ENCODE peak calls at places on chromosomes 11 and 22, in five cellular contexts. One of them, this sample, is unnamed.

GRCh38 chr11:31645747-31646146 is 136.2 kb downstream of the ELP4 start:
- DNase-seq in aorta: no peak
- DNase-seq in T-cell: no peak
- DNase-seq in activated T-helper 1 cell treated with anti-CD3 and anti-CD28 coated beads, Interleukin-2, amount 50 U/mL, for 16 hours: no peak
- DNase-seq in foreskin fibroblast: peak
- DNase-seq in this sample: no peak

GRCh38 chr11:134098566-134099184 is 29.8 kb downstream of the JAM3 start:
- DNase-seq in aorta: no peak
- DNase-seq in T-cell: no peak
- DNase-seq in activated T-helper 1 cell treated with anti-CD3 and anti-CD28 coated beads, Interleukin-2, amount 50 U/mL, for 16 hours: no peak
- DNase-seq in foreskin fibroblast: no peak
- DNase-seq in this sample: no peak

GRCh38 chr11:8086001-8086479 is 5.0 kb downstream of the TUB start:
- DNase-seq in aorta: no peak
- DNase-seq in T-cell: no peak
- DNase-seq in activated T-helper 1 cell treated with anti-CD3 and anti-CD28 coated beads, Interleukin-2, amount 50 U/mL, for 16 hours: no peak
- DNase-seq in foreskin fibroblast: no peak
- DNase-seq in this sample: no peak

GRCh38 chr22:26367402-26368245 is 61.4 kb upstream of the ASPHD2 start:
- DNase-seq in aorta: peak
- DNase-seq in T-cell: peak
- DNase-seq in activated T-helper 1 cell treated with anti-CD3 and anti-CD28 coated beads, Interleukin-2, amount 50 U/mL, for 16 hours: peak
- DNase-seq in foreskin fibroblast: peak
- DNase-seq in this sample: no peak

GRCh38 chr22:17120281-17120680 is 879 bp downstream of the TMEM121B start:
- DNase-seq in aorta: peak
- DNase-seq in T-cell: peak
- DNase-seq in activated T-helper 1 cell treated with anti-CD3 and anti-CD28 coated beads, Interleukin-2, amount 50 U/mL, for 16 hours: peak
- DNase-seq in foreskin fibroblast: peak
- DNase-seq in this sample: peak

GRCh38 chr11:6674856-6675255 is 8.3 kb downstream of the MRPL17 start:
- DNase-seq in aorta: no peak
- DNase-seq in T-cell: no peak
- DNase-seq in activated T-helper 1 cell treated with anti-CD3 and anti-CD28 coated beads, Interleukin-2, amount 50 U/mL, for 16 hours: no peak
- DNase-seq in foreskin fibroblast: no peak
- DNase-seq in this sample: no peak

GRCh38 chr11:125381499-125381898 is 114.6 kb downstream of the FEZ1 start:
- DNase-seq in aorta: no peak
- DNase-seq in T-cell: no peak
- DNase-seq in activated T-helper 1 cell treated with anti-CD3 and anti-CD28 coated beads, Interleukin-2, amount 50 U/mL, for 16 hours: no peak
- DNase-seq in foreskin fibroblast: no peak
- DNase-seq in this sample: peak

GRCh38 chr11:64355078-64355940 is 3.7 kb upstream of the RPS6KA4 start:
- DNase-seq in aorta: peak
- DNase-seq in T-cell: no peak
- DNase-seq in activated T-helper 1 cell treated with anti-CD3 and anti-CD28 coated beads, Interleukin-2, amount 50 U/mL, for 16 hours: no peak
- DNase-seq in foreskin fibroblast: peak
- DNase-seq in this sample: peak

GRCh38 chr11:77171885-77172665 is 44.0 kb downstream of the MYO7A start:
- DNase-seq in aorta: no peak
- DNase-seq in T-cell: no peak
- DNase-seq in activated T-helper 1 cell treated with anti-CD3 and anti-CD28 coated beads, Interleukin-2, amount 50 U/mL, for 16 hours: no peak
- DNase-seq in foreskin fibroblast: no peak
- DNase-seq in this sample: no peak

GRCh38 chr11:114075343-114075610 is 15.8 kb downstream of the ZBTB16 start:
- DNase-seq in aorta: no peak
- DNase-seq in T-cell: no peak
- DNase-seq in activated T-helper 1 cell treated with anti-CD3 and anti-CD28 coated beads, Interleukin-2, amount 50 U/mL, for 16 hours: no peak
- DNase-seq in foreskin fibroblast: no peak
- DNase-seq in this sample: peak

GRCh38 chr11:57596266-57596885 is 1.1 kb upstream of the SERPING1 start:
- DNase-seq in aorta: no peak
- DNase-seq in T-cell: no peak
- DNase-seq in activated T-helper 1 cell treated with anti-CD3 and anti-CD28 coated beads, Interleukin-2, amount 50 U/mL, for 16 hours: no peak
- DNase-seq in foreskin fibroblast: no peak
- DNase-seq in this sample: no peak

GRCh38 chr22:42800731-42801536 is 56.1 kb downstream of the ARFGAP3 start:
- DNase-seq in aorta: no peak
- DNase-seq in T-cell: no peak
- DNase-seq in activated T-helper 1 cell treated with anti-CD3 and anti-CD28 coated beads, Interleukin-2, amount 50 U/mL, for 16 hours: no peak
- DNase-seq in foreskin fibroblast: no peak
- DNase-seq in this sample: peak

GRCh38 chr11:73217131-73217809 is 811 bp upstream of the P2RY2 start:
- DNase-seq in aorta: peak
- DNase-seq in T-cell: no peak
- DNase-seq in activated T-helper 1 cell treated with anti-CD3 and anti-CD28 coated beads, Interleukin-2, amount 50 U/mL, for 16 hours: no peak
- DNase-seq in foreskin fibroblast: no peak
- DNase-seq in this sample: peak

GRCh38 chr11:94671553-94672366 is 96.4 kb upstream of the AMOTL1 start:
- DNase-seq in aorta: no peak
- DNase-seq in T-cell: no peak
- DNase-seq in activated T-helper 1 cell treated with anti-CD3 and anti-CD28 coated beads, Interleukin-2, amount 50 U/mL, for 16 hours: no peak
- DNase-seq in foreskin fibroblast: peak
- DNase-seq in this sample: no peak

GRCh38 chr22:46107089-46107664 is 43.1 kb upstream of the PPARA start:
- DNase-seq in aorta: no peak
- DNase-seq in T-cell: no peak
- DNase-seq in activated T-helper 1 cell treated with anti-CD3 and anti-CD28 coated beads, Interleukin-2, amount 50 U/mL, for 16 hours: no peak
- DNase-seq in foreskin fibroblast: peak
- DNase-seq in this sample: no peak

GRCh38 chr22:46515208-46516111 is 22.0 kb downstream of the CELSR1 start:
- DNase-seq in aorta: no peak
- DNase-seq in T-cell: no peak
- DNase-seq in activated T-helper 1 cell treated with anti-CD3 and anti-CD28 coated beads, Interleukin-2, amount 50 U/mL, for 16 hours: no peak
- DNase-seq in foreskin fibroblast: no peak
- DNase-seq in this sample: no peak

GRCh38 chr11:122717264-122717867 is 61.8 kb downstream of the UBASH3B start:
- DNase-seq in aorta: no peak
- DNase-seq in T-cell: no peak
- DNase-seq in activated T-helper 1 cell treated with anti-CD3 and anti-CD28 coated beads, Interleukin-2, amount 50 U/mL, for 16 hours: no peak
- DNase-seq in foreskin fibroblast: no peak
- DNase-seq in this sample: no peak

GRCh38 chr11:9982127-9982795 is 311.8 kb downstream of the SBF2 start:
- DNase-seq in aorta: no peak
- DNase-seq in T-cell: no peak
- DNase-seq in activated T-helper 1 cell treated with anti-CD3 and anti-CD28 coated beads, Interleukin-2, amount 50 U/mL, for 16 hours: no peak
- DNase-seq in foreskin fibroblast: peak
- DNase-seq in this sample: no peak

GRCh38 chr11:70747285-70747684 is 349.0 kb downstream of the CTTN start:
- DNase-seq in aorta: no peak
- DNase-seq in T-cell: no peak
- DNase-seq in activated T-helper 1 cell treated with anti-CD3 and anti-CD28 coated beads, Interleukin-2, amount 50 U/mL, for 16 hours: no peak
- DNase-seq in foreskin fibroblast: no peak
- DNase-seq in this sample: no peak

GRCh38 chr11:109512249-109512648 is 90.3 kb downstream of the C11orf87 start:
- DNase-seq in aorta: no peak
- DNase-seq in T-cell: no peak
- DNase-seq in activated T-helper 1 cell treated with anti-CD3 and anti-CD28 coated beads, Interleukin-2, amount 50 U/mL, for 16 hours: no peak
- DNase-seq in foreskin fibroblast: no peak
- DNase-seq in this sample: no peak

GRCh38 chr22:27534720-27535125 is 266.8 kb downstream of the MN1 start:
- DNase-seq in aorta: no peak
- DNase-seq in T-cell: no peak
- DNase-seq in activated T-helper 1 cell treated with anti-CD3 and anti-CD28 coated beads, Interleukin-2, amount 50 U/mL, for 16 hours: no peak
- DNase-seq in foreskin fibroblast: peak
- DNase-seq in this sample: no peak

GRCh38 chr11:34243620-34244493 is 114.0 kb downstream of the ABTB2 start:
- DNase-seq in aorta: peak
- DNase-seq in T-cell: no peak
- DNase-seq in activated T-helper 1 cell treated with anti-CD3 and anti-CD28 coated beads, Interleukin-2, amount 50 U/mL, for 16 hours: no peak
- DNase-seq in foreskin fibroblast: peak
- DNase-seq in this sample: no peak

GRCh38 chr11:27719575-27719925 is 19.3 kb upstream of the BDNF start:
- DNase-seq in aorta: no peak
- DNase-seq in T-cell: no peak
- DNase-seq in activated T-helper 1 cell treated with anti-CD3 and anti-CD28 coated beads, Interleukin-2, amount 50 U/mL, for 16 hours: no peak
- DNase-seq in foreskin fibroblast: no peak
- DNase-seq in this sample: no peak

GRCh38 chr11:87722756-87723599 is 452.3 kb downstream of the RAB38 start:
- DNase-seq in aorta: no peak
- DNase-seq in T-cell: no peak
- DNase-seq in activated T-helper 1 cell treated with anti-CD3 and anti-CD28 coated beads, Interleukin-2, amount 50 U/mL, for 16 hours: no peak
- DNase-seq in foreskin fibroblast: peak
- DNase-seq in this sample: no peak

GRCh38 chr11:27720277-27720830 is 20.1 kb upstream of the BDNF start:
- DNase-seq in aorta: no peak
- DNase-seq in T-cell: no peak
- DNase-seq in activated T-helper 1 cell treated with anti-CD3 and anti-CD28 coated beads, Interleukin-2, amount 50 U/mL, for 16 hours: no peak
- DNase-seq in foreskin fibroblast: peak
- DNase-seq in this sample: no peak

GRCh38 chr11:119205080-119205479 is 1.1 kb upstream of the CBL start:
- DNase-seq in aorta: no peak
- DNase-seq in T-cell: no peak
- DNase-seq in activated T-helper 1 cell treated with anti-CD3 and anti-CD28 coated beads, Interleukin-2, amount 50 U/mL, for 16 hours: no peak
- DNase-seq in foreskin fibroblast: no peak
- DNase-seq in this sample: no peak

GRCh38 chr11:12042215-12042676 is 33.8 kb upstream of the DKK3 start:
- DNase-seq in aorta: no peak
- DNase-seq in T-cell: no peak
- DNase-seq in activated T-helper 1 cell treated with anti-CD3 and anti-CD28 coated beads, Interleukin-2, amount 50 U/mL, for 16 hours: no peak
- DNase-seq in foreskin fibroblast: peak
- DNase-seq in this sample: no peak

GRCh38 chr22:30324008-30324730 is 2.6 kb downstream of the TBC1D10A start:
- DNase-seq in aorta: no peak
- DNase-seq in T-cell: no peak
- DNase-seq in activated T-helper 1 cell treated with anti-CD3 and anti-CD28 coated beads, Interleukin-2, amount 50 U/mL, for 16 hours: no peak
- DNase-seq in foreskin fibroblast: peak
- DNase-seq in this sample: no peak

GRCh38 chr11:88411265-88411664 is 73.7 kb upstream of the CTSC start:
- DNase-seq in aorta: no peak
- DNase-seq in T-cell: no peak
- DNase-seq in activated T-helper 1 cell treated with anti-CD3 and anti-CD28 coated beads, Interleukin-2, amount 50 U/mL, for 16 hours: no peak
- DNase-seq in foreskin fibroblast: peak
- DNase-seq in this sample: no peak

GRCh38 chr11:102323542-102324261 is 6.4 kb downstream of the BIRC3 start:
- DNase-seq in aorta: no peak
- DNase-seq in T-cell: no peak
- DNase-seq in activated T-helper 1 cell treated with anti-CD3 and anti-CD28 coated beads, Interleukin-2, amount 50 U/mL, for 16 hours: no peak
- DNase-seq in foreskin fibroblast: peak
- DNase-seq in this sample: no peak

GRCh38 chr11:6703247-6704063 is 20.3 kb upstream of the MRPL17 start:
- DNase-seq in aorta: peak
- DNase-seq in T-cell: no peak
- DNase-seq in activated T-helper 1 cell treated with anti-CD3 and anti-CD28 coated beads, Interleukin-2, amount 50 U/mL, for 16 hours: no peak
- DNase-seq in foreskin fibroblast: peak
- DNase-seq in this sample: no peak

GRCh38 chr22:40602231-40602630 is 34.3 kb downstream of the MRTFA start:
- DNase-seq in aorta: no peak
- DNase-seq in T-cell: no peak
- DNase-seq in activated T-helper 1 cell treated with anti-CD3 and anti-CD28 coated beads, Interleukin-2, amount 50 U/mL, for 16 hours: no peak
- DNase-seq in foreskin fibroblast: no peak
- DNase-seq in this sample: no peak

GRCh38 chr11:84719935-84720577 is 907.1 kb downstream of the DLG2 start:
- DNase-seq in aorta: peak
- DNase-seq in T-cell: no peak
- DNase-seq in activated T-helper 1 cell treated with anti-CD3 and anti-CD28 coated beads, Interleukin-2, amount 50 U/mL, for 16 hours: no peak
- DNase-seq in foreskin fibroblast: no peak
- DNase-seq in this sample: peak

GRCh38 chr11:102061276-102061675 is 14.0 kb downstream of the CFAP300 start:
- DNase-seq in aorta: no peak
- DNase-seq in T-cell: no peak
- DNase-seq in activated T-helper 1 cell treated with anti-CD3 and anti-CD28 coated beads, Interleukin-2, amount 50 U/mL, for 16 hours: no peak
- DNase-seq in foreskin fibroblast: peak
- DNase-seq in this sample: no peak

GRCh38 chr22:32446321-32446720 is 17.9 kb downstream of the BPIFC start:
- DNase-seq in aorta: no peak
- DNase-seq in T-cell: no peak
- DNase-seq in activated T-helper 1 cell treated with anti-CD3 and anti-CD28 coated beads, Interleukin-2, amount 50 U/mL, for 16 hours: no peak
- DNase-seq in foreskin fibroblast: peak
- DNase-seq in this sample: no peak

GRCh38 chr11:57314221-57314973 is 10.4 kb downstream of the TNKS1BP1 start:
- DNase-seq in aorta: peak
- DNase-seq in T-cell: no peak
- DNase-seq in activated T-helper 1 cell treated with anti-CD3 and anti-CD28 coated beads, Interleukin-2, amount 50 U/mL, for 16 hours: no peak
- DNase-seq in foreskin fibroblast: no peak
- DNase-seq in this sample: peak

GRCh38 chr11:46521947-46522681 is 71.7 kb downstream of the AMBRA1 start:
- DNase-seq in aorta: no peak
- DNase-seq in T-cell: no peak
- DNase-seq in activated T-helper 1 cell treated with anti-CD3 and anti-CD28 coated beads, Interleukin-2, amount 50 U/mL, for 16 hours: no peak
- DNase-seq in foreskin fibroblast: peak
- DNase-seq in this sample: no peak

This sample was measured in posterior vena cava.